ENCODE peak calls at places on chromosome 13, in six cellular contexts. A is left ventricle myocardium inferior, L is heart right ventricle, M is psoas muscle, E is vagina, K is esophagus squamous epithelium. T is an unnamed sample.
A peak's percentile ranks its signal among the peaks of the same experiment; 100 is the strongest.

GRCh38 chr13:47420568-47420967 is 523.7 kb upstream of the HTR2A start:
- DNase-seq in M (no peak), A (no peak), E (no peak), K (no peak), L (no peak), T (no peak)

GRCh38 chr13:66546534-66547379 is 683.4 kb downstream of the PCDH9 start:
- DNase-seq in E (no peak), K (no peak), L (no peak), A (no peak), M (no peak), T (no peak)

GRCh38 chr13:65856464-65856863 is 1373.7 kb downstream of the PCDH9 start:
- DNase-seq in K (no peak), M (no peak), A (no peak), E (no peak), L (no peak), T (no peak)

GRCh38 chr13:49400755-49401659 is 42.9 kb downstream of the CAB39L start:
- DNase-seq in L (peak; percentile 46), M (no peak), E (no peak), K (no peak), A (no peak), T (no peak)

GRCh38 chr13:90675129-90675528 is 672.4 kb upstream of the MIR17HG start:
- DNase-seq in L (no peak), K (no peak), E (no peak), M (no peak), A (no peak), T (no peak)

GRCh38 chr13:31982124-31982523 is 49.5 kb upstream of the FRY start:
- DNase-seq in A (no peak), L (no peak), K (no peak), M (no peak), E (no peak), T (no peak)

GRCh38 chr13:23810842-23811241 is 78.4 kb downstream of the MIPEP start:
- DNase-seq in M (no peak), L (no peak), E (no peak), K (no peak), A (no peak), T (no peak)

GRCh38 chr13:34294483-34295129 is 476.7 kb downstream of the RFC3 start:
- DNase-seq in M (no peak), L (peak; percentile 9), E (no peak), K (no peak), A (peak; percentile 18), T (no peak)

GRCh38 chr13:32408296-32408998 is 19.5 kb downstream of the N4BP2L1 start:
- DNase-seq in E (no peak), K (no peak), A (no peak), L (no peak), M (no peak), T (no peak)

GRCh38 chr13:76289558-76289957 is 596.6 kb downstream of the KCTD12 start:
- DNase-seq in M (no peak), A (no peak), K (no peak), E (no peak), L (no peak), T (no peak)

GRCh38 chr13:53405616-53406015 is 377.0 kb downstream of the OLFM4 start:
- DNase-seq in E (no peak), A (no peak), L (no peak), K (no peak), M (no peak), T (no peak)

GRCh38 chr13:22194106-22194810 is 523.4 kb downstream of the FGF9 start:
- DNase-seq in M (no peak), A (no peak), K (no peak), E (no peak), L (peak; percentile 31), T (no peak)

DNA sequence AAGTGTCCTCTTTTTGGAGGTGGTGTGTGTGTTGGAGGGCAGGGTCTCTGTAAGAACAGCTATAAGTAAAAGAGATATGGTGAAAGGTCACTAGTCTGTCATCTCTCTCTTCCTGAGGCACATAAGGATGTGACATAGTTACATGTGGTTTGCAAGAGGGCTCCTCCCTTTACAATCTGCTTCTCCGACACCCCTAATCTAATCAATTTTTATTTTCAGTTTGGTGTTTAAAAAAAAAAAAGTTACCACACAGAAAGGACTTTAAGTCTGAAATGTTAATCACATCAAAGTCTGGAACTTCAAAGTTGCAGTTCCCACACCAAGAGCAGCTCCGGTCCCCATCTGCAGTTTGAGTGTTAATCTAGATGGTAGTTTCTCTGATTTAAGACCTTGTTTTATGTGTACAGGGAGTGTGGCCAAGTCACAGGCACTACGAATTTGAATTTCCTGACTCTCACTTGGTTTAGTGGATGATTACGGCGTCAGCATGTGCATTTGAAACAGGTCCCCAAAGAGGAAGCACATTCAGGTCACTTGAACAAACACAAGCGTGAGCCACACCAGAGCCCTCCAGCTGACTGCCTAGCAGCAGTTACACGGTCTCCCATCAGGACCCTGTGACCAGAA is 53.1 kb downstream of the FOXO1 start:
- DNase-seq in A (no peak), E (no peak), L (peak; percentile 60), K (no peak), M (no peak), T (no peak)
- H3K4me1 ChIP-seq in A (peaks cover 92% of the 10 kb centered on the region), E (peaks cover 88% of the 10 kb centered on the region), L (peaks cover 88% of the 10 kb centered on the region), K (peaks cover 56% of the 10 kb centered on the region), M (peaks cover 100% of the 10 kb centered on the region), T (peaks cover 41% of the 10 kb centered on the region)

GRCh38 chr13:45119990-45120864 is at the start of gene GTF2F2:
- DNase-seq in K (no peak), L (peak; percentile 92), E (peak; percentile 97), A (peak; percentile 92), M (peak; percentile 94), T (peak; percentile 92)
- TF ChIP-seq CTCF in K (no peak), L (no peak), E (no peak), A (no peak), M (no peak), T (no peak)

GRCh38 chr13:43044720-43045301 is 21.4 kb downstream of the DNAJC15 start:
- DNase-seq in A (no peak), E (no peak), L (no peak), K (no peak), M (no peak), T (no peak)

GRCh38 chr13:43042410-43042921 is 19.1 kb downstream of the DNAJC15 start:
- DNase-seq in M (no peak), E (no peak), K (no peak), L (no peak), A (no peak), T (no peak)

GRCh38 chr13:43041368-43041921 is 18.1 kb downstream of the DNAJC15 start:
- DNase-seq in L (no peak), K (no peak), E (no peak), A (no peak), M (no peak), T (no peak)

GRCh38 chr13:43046259-43046658 is 22.9 kb downstream of the DNAJC15 start:
- DNase-seq in M (no peak), K (no peak), E (no peak), A (no peak), L (no peak), T (peak; percentile 46)
- H3K4me1 ChIP-seq in M (no peaks in the 10 kb centered on the region), K (peaks cover 3% of the 10 kb centered on the region), E (peaks cover 21% of the 10 kb centered on the region), A (peaks cover 55% of the 10 kb centered on the region), L (peaks cover 68% of the 10 kb centered on the region), T (peaks cover 17% of the 10 kb centered on the region)

DNA sequence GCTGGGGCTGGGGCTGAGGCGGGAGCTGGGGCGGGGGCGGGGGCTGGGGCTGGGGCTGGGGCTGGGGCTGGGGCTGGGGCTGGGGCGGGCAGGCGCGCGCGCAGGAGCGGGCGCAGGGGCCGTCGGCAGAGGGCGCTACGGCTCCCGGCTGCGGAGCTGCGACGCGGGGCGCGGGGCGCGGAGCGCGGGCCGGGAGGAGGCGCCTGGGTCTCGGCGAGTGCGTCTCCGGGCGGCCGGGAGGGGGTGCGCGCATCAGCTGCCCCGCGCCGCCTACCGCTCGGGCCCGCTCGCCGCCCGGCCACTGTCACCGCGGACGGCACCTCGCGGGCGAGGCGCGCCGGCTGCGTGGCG is 416 bp upstream of the MTUS2 start:
- DNase-seq in K (no peak), E (no peak), A (peak; percentile 69), L (peak; percentile 44), M (no peak), T (peak; percentile 54)
- TF ChIP-seq CTCF in K (peak; percentile 36), E (no peak), A (peak; percentile 49), L (peak; percentile 34), M (no peak), T (no peak)

GRCh38 chr13:26270707-26271106 is 16.8 kb downstream of the CDK8 start:
- DNase-seq in M (no peak), K (no peak), A (no peak), L (no peak), E (no peak), T (no peak)

DNA sequence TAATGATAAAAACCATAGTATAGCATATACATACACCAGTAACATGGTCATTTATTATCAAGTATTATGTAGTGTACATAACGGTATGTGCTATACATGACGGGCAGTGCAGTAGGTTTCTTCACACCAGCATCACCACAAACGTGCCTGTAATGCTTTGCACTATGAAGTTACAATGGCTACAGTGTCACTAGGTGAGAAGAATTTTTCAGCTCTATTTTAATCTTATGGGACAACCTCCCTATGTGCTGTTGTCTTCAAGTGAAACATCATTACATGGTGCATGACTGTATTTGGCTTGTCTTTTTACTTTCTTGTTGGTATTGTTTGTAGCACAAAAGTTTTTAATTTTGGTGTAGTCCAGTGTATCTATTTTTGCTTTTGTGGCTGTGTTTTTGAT is 18.7 kb downstream of the CDK8 start:
- DNase-seq in A (no peak), E (no peak), L (no peak), K (no peak), M (no peak), T (no peak)
- H3K4me1 ChIP-seq in A (peaks cover 40% of the 10 kb centered on the region), E (no peaks in the 10 kb centered on the region), L (peaks cover 27% of the 10 kb centered on the region), K (no peaks in the 10 kb centered on the region), M (peaks cover 51% of the 10 kb centered on the region), T (no peaks in the 10 kb centered on the region)

GRCh38 chr13:99702687-99703319 is 201.5 kb downstream of the TM9SF2 start:
- DNase-seq in M (no peak), E (no peak), L (no peak), A (no peak), K (no peak), T (no peak)
- TF ChIP-seq CTCF in M (no peak), E (no peak), L (no peak), A (no peak), K (no peak), T (no peak)

GRCh38 chr13:111212517-111212873 is 97.4 kb downstream of the ARHGEF7 start:
- DNase-seq in E (no peak), M (no peak), K (no peak), A (no peak), L (no peak), T (no peak)

GRCh38 chr13:111213964-111214726 is 99.0 kb downstream of the ARHGEF7 start:
- DNase-seq in K (no peak), M (peak; percentile 59), A (no peak), E (no peak), L (no peak), T (no peak)

GRCh38 chr13:111216166-111216960 is 101.3 kb downstream of the ARHGEF7 start:
- DNase-seq in E (no peak), K (no peak), L (peak; percentile 43), A (no peak), M (peak; percentile 72), T (no peak)

GRCh38 chr13:111217661-111218060 is 102.6 kb downstream of the ARHGEF7 start:
- DNase-seq in K (no peak), A (no peak), M (no peak), E (no peak), L (no peak), T (no peak)

GRCh38 chr13:111215081-111216047 is 100.3 kb downstream of the ARHGEF7 start:
- DNase-seq in L (no peak), A (no peak), E (no peak), K (no peak), M (peak; percentile 70), T (no peak)
- H3K4me1 ChIP-seq in L (peaks cover 100% of the 10 kb centered on the region), A (peaks cover 100% of the 10 kb centered on the region), E (peaks cover 71% of the 10 kb centered on the region), K (peaks cover 11% of the 10 kb centered on the region), M (peaks cover 97% of the 10 kb centered on the region), T (peaks cover 2% of the 10 kb centered on the region)

GRCh38 chr13:41905600-41906254 is 55.2 kb downstream of the VWA8 start:
- DNase-seq in L (no peak), K (no peak), A (no peak), E (no peak), M (no peak), T (no peak)
- TF ChIP-seq CTCF in L (peak; percentile 66), K (peak; percentile 60), A (peak; percentile 64), E (peak; percentile 32), M (peak; percentile 64), T (no peak)